ENCODE peak calls at places on chromosomes 4 and X, in six cellular contexts. U is sigmoid colon, V is right lobe of liver, Q is tibial nerve, C is AG04450, F is HCT116. K is an unnamed sample.

GRCh38 chr4:152246659-152247058 is 289.2 kb downstream of the FBXW7 start:
- DNase-seq in F (no peak), V (no peak), C (no peak), U (no peak), Q (no peak), K (peak; percentile 18)

GRCh38 chrX:155747520-155747919 is 133.6 kb upstream of the VAMP7 start:
- DNase-seq in C (no peak), F (no peak), V (no peak), Q (no peak), U (no peak), K (no peak)

GRCh38 chrX:129123795-129124194 is 399.5 kb downstream of the SMARCA1 start:
- DNase-seq in F (no peak), Q (no peak), V (no peak), U (no peak), C (no peak), K (no peak)

GRCh38 chr4:53654300-53654758 is 63.0 kb upstream of the LNX1 start:
- DNase-seq in F (no peak), U (no peak), V (no peak), Q (no peak), C (no peak), K (no peak)

GRCh38 chrX:131985526-131986049 is 37.5 kb upstream of the STK26 start:
- DNase-seq in F (no peak), V (no peak), C (no peak), Q (no peak), U (no peak), K (no peak)

GRCh38 chr4:1290165-1290977 is 680 bp downstream of the MAEA start:
- DNase-seq in U (no peak), V (no peak), C (no peak), F (no peak), Q (no peak), K (no peak)

GRCh38 chr4:100986360-100986868 is 360.9 kb downstream of the PPP3CA start:
- DNase-seq in C (no peak), V (peak; percentile 56), U (no peak), Q (no peak), F (no peak), K (no peak)

GRCh38 chrX:52271212-52271611 is 86.5 kb downstream of the MAGED4 start:
- DNase-seq in U (no peak), Q (no peak), V (no peak), F (no peak), C (no peak), K (no peak)

GRCh38 chr4:89298788-89299152 is 8.8 kb downstream of the GPRIN3 start:
- DNase-seq in U (no peak), F (no peak), C (no peak), Q (no peak), V (no peak), K (no peak)

GRCh38 chr4:71186566-71187398 is 152.0 kb upstream of the SLC4A4 start:
- DNase-seq in U (peak; percentile 68), Q (peak; percentile 15), F (no peak), V (peak; percentile 85), C (no peak), K (peak; percentile 19)

GRCh38 chrX:40083120-40083978 is 14.4 kb downstream of the BCOR start:
- DNase-seq in F (no peak), C (no peak), U (no peak), V (peak; percentile 77), Q (no peak), K (no peak)

GRCh38 chr4:123327846-123328447 is 68.6 kb upstream of the SPRY1 start:
- DNase-seq in U (no peak), C (no peak), F (no peak), Q (no peak), V (no peak), K (no peak)

GRCh38 chr4:154559141-154559841 is 3.5 kb upstream of the FGB start:
- DNase-seq in C (no peak), V (no peak), Q (no peak), F (peak; percentile 44), U (no peak), K (no peak)

GRCh38 chr4:7005571-7005970 is 37.6 kb upstream of the TADA2B start:
- DNase-seq in F (no peak), C (no peak), V (no peak), Q (no peak), U (no peak), K (no peak)

GRCh38 chr4:41839945-41840854 is 91.7 kb upstream of the PHOX2B start:
- DNase-seq in F (no peak), Q (no peak), V (no peak), C (no peak), U (no peak), K (no peak)

GRCh38 chr4:73589261-73589847 is 30.9 kb downstream of the RASSF6 start:
- DNase-seq in V (no peak), F (no peak), U (no peak), C (peak; percentile 50), Q (no peak), K (no peak)

GRCh38 chrX:47133493-47133892 is 11.0 kb downstream of the NDUFB11 start:
- DNase-seq in U (peak; percentile 48), V (no peak), Q (no peak), F (no peak), C (no peak), K (no peak)

GRCh38 chr4:126661194-126661593 is 971.6 kb upstream of the INTU start:
- DNase-seq in F (no peak), V (no peak), Q (no peak), U (no peak), C (no peak), K (no peak)

GRCh38 chrX:33128048-33128805 is 83.1 kb downstream of the DMD start:
- DNase-seq in F (no peak), V (no peak), Q (no peak), C (no peak), U (no peak), K (no peak)

GRCh38 chr4:54837576-54838140 is 179.9 kb downstream of the KIT start:
- DNase-seq in Q (no peak), F (no peak), C (no peak), V (no peak), U (no peak), K (no peak)

GRCh38 chr4:1410491-1411325 is 4.5 kb upstream of the NKX1-1 start:
- DNase-seq in Q (no peak), U (peak; percentile 51), V (peak; percentile 56), F (no peak), C (no peak), K (no peak)

GRCh38 chrX:150361777-150362351 is 1.3 kb upstream of the MAMLD1 start:
- DNase-seq in V (peak; percentile 66), F (no peak), C (no peak), Q (no peak), U (peak; percentile 74), K (no peak)

GRCh38 chr4:88033309-88033708 is 25.9 kb downstream of the PKD2 start:
- DNase-seq in F (peak; percentile 34), V (no peak), Q (no peak), C (peak; percentile 39), U (no peak), K (peak; percentile 13)

GRCh38 chr4:118879409-118879808 is 9.2 kb upstream of the SYNPO2 start:
- DNase-seq in U (no peak), C (no peak), V (no peak), F (no peak), Q (no peak), K (no peak)

GRCh38 chr4:97105716-97106115 is 1037.6 kb downstream of the STPG2 start:
- DNase-seq in F (no peak), V (no peak), Q (no peak), U (no peak), C (no peak), K (no peak)

GRCh38 chrX:153477039-153477438 is 6.7 kb upstream of the HAUS7 start:
- DNase-seq in Q (no peak), V (no peak), C (no peak), F (no peak), U (no peak), K (no peak)

GRCh38 chr4:141501931-141502330 is 134.5 kb upstream of the IL15 start:
- DNase-seq in U (no peak), V (no peak), Q (no peak), F (no peak), C (no peak), K (no peak)

GRCh38 chrX:38311743-38312142 is 15.6 kb downstream of the RPGR start:
- DNase-seq in U (no peak), F (no peak), V (no peak), C (no peak), Q (no peak), K (no peak)

GRCh38 chr4:105923507-105924238 is 28.4 kb downstream of the NPNT start:
- DNase-seq in C (no peak), Q (no peak), U (no peak), V (no peak), F (peak; percentile 54), K (no peak)

DNA sequence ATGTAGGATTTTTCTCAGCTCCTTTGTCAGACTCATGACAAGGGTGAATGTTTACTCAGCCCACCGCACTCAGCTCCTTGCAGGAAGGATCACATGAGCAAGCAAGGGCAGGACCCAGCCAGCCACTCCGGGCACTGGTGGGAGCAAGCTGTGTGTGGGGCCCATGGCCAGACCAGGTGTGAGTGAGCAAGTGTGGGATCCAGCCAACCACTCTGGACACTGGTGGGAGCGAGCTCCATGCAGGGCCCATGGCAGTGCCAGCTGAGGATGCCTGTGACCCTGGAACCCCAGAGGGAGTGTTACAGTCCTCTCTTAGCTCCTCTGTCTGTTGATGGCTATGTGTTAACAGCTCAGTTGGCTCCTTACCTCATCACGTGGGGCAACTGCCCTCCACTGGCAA is 2750.6 kb downstream of the PCDH7 start:
- DNase-seq in U (no peak), F (no peak), V (no peak), C (no peak), Q (no peak), K (no peak)
- TF ChIP-seq CTCF in U (no peak), F (no peak), V (no peak), C (no peak), Q (no peak), K (no peak)

DNA sequence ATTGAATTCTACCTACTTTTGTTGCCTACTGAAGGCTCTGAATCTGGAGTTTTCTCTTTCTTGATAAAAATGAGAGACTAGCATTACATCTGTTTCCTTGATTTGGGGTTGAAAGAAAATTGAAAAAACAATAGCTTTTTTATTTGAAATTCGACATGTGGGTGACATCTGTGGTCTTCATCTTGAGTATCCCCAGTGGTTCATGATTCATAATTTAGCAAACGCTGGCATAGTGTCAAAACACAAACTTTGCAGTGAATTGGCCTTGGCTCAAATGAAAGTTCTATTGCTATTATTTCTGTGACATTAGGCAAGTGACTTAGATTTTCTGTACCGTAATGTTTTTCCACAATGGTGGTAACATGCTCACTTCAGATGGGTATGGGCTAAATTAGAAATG is 747.6 kb downstream of the PCDH7 start:
- DNase-seq in F (no peak), Q (no peak), V (no peak), C (no peak), U (no peak), K (no peak)
- H3K9me3 ChIP-seq in F (no peaks in the 10 kb centered on the region), Q (no peaks in the 10 kb centered on the region), V (no peaks in the 10 kb centered on the region), C (no peaks in the 10 kb centered on the region), U (no peaks in the 10 kb centered on the region), K (no peaks in the 10 kb centered on the region)

GRCh38 chr4:137310593-137311490 is 221.5 kb downstream of the PCDH18 start:
- DNase-seq in F (no peak), Q (no peak), C (peak; percentile 41), V (no peak), U (no peak), K (no peak)
- H3K27ac ChIP-seq in F (no peak overlapping the region), Q (peak overlapping the region; percentile 31), C (peak overlapping the region; percentile 42), V (no peak overlapping the region), U (no peak overlapping the region), K (no peak overlapping the region)

DNA sequence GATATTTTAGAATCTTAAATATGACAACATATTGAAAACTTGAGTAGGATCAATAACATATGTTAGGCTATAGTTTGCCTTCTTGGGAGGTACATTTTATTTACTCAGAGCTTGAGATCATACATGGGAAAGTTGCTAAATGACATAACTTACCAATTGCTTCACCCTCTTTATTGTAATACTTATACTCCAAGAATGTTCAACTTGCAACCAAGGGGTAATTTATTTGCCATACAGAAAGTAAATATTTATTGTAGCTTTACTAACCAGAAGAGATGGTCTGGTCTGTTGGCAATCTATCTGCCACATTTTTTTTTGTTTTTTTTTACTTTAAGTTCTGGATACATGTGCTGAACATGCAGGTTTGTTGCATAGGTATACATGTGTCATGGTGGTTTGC is 426.6 kb downstream of the ARHGAP24 start:
- DNase-seq in Q (no peak), U (no peak), V (no peak), F (no peak), C (peak; percentile 18), K (no peak)
- TF ChIP-seq CTCF in Q (no peak), U (no peak), V (no peak), F (no peak), C (no peak), K (no peak)

K was measured in CD4-positive, alpha-beta T cell.